ENCODE peak calls at places on chromosomes 3 and 15, in nine cellular contexts. One of them, this sample, is unnamed.

GRCh38 chr3:42731476-42732195 is 29.0 kb upstream of the HHATL start:
- DNase-seq in adipocyte: no peak
- DNase-seq in AG09309: no peak
- DNase-seq in NCI-H1436: no peak
- DNase-seq in HT1080: no peak
- DNase-seq in activated B cell treated with CpG ODN at 0.5 μM for 24 hours: no peak
- DNase-seq in ACHN: no peak
- DNase-seq in IMR-90: no peak
- DNase-seq in endothelial cell: no peak
- DNase-seq in this sample: no peak

GRCh38 chr15:64905119-64905831 is 6.4 kb upstream of the ANKDD1A start:
- DNase-seq in adipocyte: peak; percentile 90
- DNase-seq in AG09309: no peak
- DNase-seq in NCI-H1436: no peak
- DNase-seq in HT1080: no peak
- DNase-seq in activated B cell treated with CpG ODN at 0.5 μM for 24 hours: peak; percentile 78
- DNase-seq in ACHN: peak; percentile 75
- DNase-seq in IMR-90: peak; percentile 60
- DNase-seq in endothelial cell: peak; percentile 89
- DNase-seq in this sample: no peak

GRCh38 chr3:101202640-101203039 is 117.7 kb downstream of the IMPG2 start:
- DNase-seq in adipocyte: no peak
- DNase-seq in AG09309: no peak
- DNase-seq in NCI-H1436: no peak
- DNase-seq in HT1080: no peak
- DNase-seq in activated B cell treated with CpG ODN at 0.5 μM for 24 hours: no peak
- DNase-seq in ACHN: no peak
- DNase-seq in IMR-90: no peak
- DNase-seq in endothelial cell: no peak
- DNase-seq in this sample: no peak

GRCh38 chr15:67547836-67548531 is 5.5 kb downstream of the MAP2K5 start:
- DNase-seq in adipocyte: peak; percentile 57
- DNase-seq in AG09309: no peak
- DNase-seq in NCI-H1436: no peak
- DNase-seq in HT1080: peak; percentile 39
- DNase-seq in activated B cell treated with CpG ODN at 0.5 μM for 24 hours: no peak
- DNase-seq in ACHN: peak; percentile 35
- DNase-seq in IMR-90: peak; percentile 73
- DNase-seq in endothelial cell: no peak
- DNase-seq in this sample: no peak

GRCh38 chr3:157066335-157067071 is 93.4 kb downstream of the CCNL1 start:
- DNase-seq in adipocyte: no peak
- DNase-seq in AG09309: no peak
- DNase-seq in NCI-H1436: no peak
- DNase-seq in HT1080: peak; percentile 68
- DNase-seq in activated B cell treated with CpG ODN at 0.5 μM for 24 hours: no peak
- DNase-seq in ACHN: no peak
- DNase-seq in IMR-90: peak; percentile 98
- DNase-seq in endothelial cell: no peak
- DNase-seq in this sample: no peak

GRCh38 chr15:43370310-43370974 is 401 bp downstream of the ZSCAN29 start:
- DNase-seq in adipocyte: peak; percentile 59
- DNase-seq in AG09309: no peak
- DNase-seq in NCI-H1436: peak; percentile 1
- DNase-seq in HT1080: peak; percentile 19
- DNase-seq in activated B cell treated with CpG ODN at 0.5 μM for 24 hours: no peak
- DNase-seq in ACHN: peak; percentile 20
- DNase-seq in IMR-90: peak; percentile 47
- DNase-seq in endothelial cell: peak; percentile 46
- DNase-seq in this sample: peak; percentile 9

GRCh38 chr3:132347095-132347494 is 29.9 kb downstream of the ACP3 start:
- DNase-seq in adipocyte: peak; percentile 49
- DNase-seq in AG09309: peak; percentile 16
- DNase-seq in NCI-H1436: no peak
- DNase-seq in HT1080: peak; percentile 54
- DNase-seq in activated B cell treated with CpG ODN at 0.5 μM for 24 hours: no peak
- DNase-seq in ACHN: no peak
- DNase-seq in IMR-90: no peak
- DNase-seq in endothelial cell: no peak
- DNase-seq in this sample: no peak

GRCh38 chr3:71723452-71724170 is 1.6 kb downstream of the EIF4E3 start:
- DNase-seq in adipocyte: no peak
- DNase-seq in AG09309: no peak
- DNase-seq in NCI-H1436: no peak
- DNase-seq in HT1080: no peak
- DNase-seq in activated B cell treated with CpG ODN at 0.5 μM for 24 hours: no peak
- DNase-seq in ACHN: no peak
- DNase-seq in IMR-90: no peak
- DNase-seq in endothelial cell: no peak
- DNase-seq in this sample: no peak

GRCh38 chr15:78454992-78455391 is 17.0 kb downstream of the IREB2 start:
- DNase-seq in adipocyte: no peak
- DNase-seq in AG09309: no peak
- DNase-seq in NCI-H1436: no peak
- DNase-seq in HT1080: no peak
- DNase-seq in activated B cell treated with CpG ODN at 0.5 μM for 24 hours: no peak
- DNase-seq in ACHN: no peak
- DNase-seq in IMR-90: no peak
- DNase-seq in endothelial cell: no peak
- DNase-seq in this sample: no peak

GRCh38 chr15:90960316-90961091 is 5.8 kb downstream of the RCCD1 start:
- DNase-seq in adipocyte: no peak
- DNase-seq in AG09309: no peak
- DNase-seq in NCI-H1436: no peak
- DNase-seq in HT1080: no peak
- DNase-seq in activated B cell treated with CpG ODN at 0.5 μM for 24 hours: no peak
- DNase-seq in ACHN: no peak
- DNase-seq in IMR-90: no peak
- DNase-seq in endothelial cell: no peak
- DNase-seq in this sample: no peak

GRCh38 chr3:69385723-69386483 is at the start of gene FRMD4B:
- DNase-seq in adipocyte: peak; percentile 77
- DNase-seq in AG09309: no peak
- DNase-seq in NCI-H1436: no peak
- DNase-seq in HT1080: peak; percentile 62
- DNase-seq in activated B cell treated with CpG ODN at 0.5 μM for 24 hours: no peak
- DNase-seq in ACHN: peak; percentile 36
- DNase-seq in IMR-90: no peak
- DNase-seq in endothelial cell: peak; percentile 71
- DNase-seq in this sample: peak; percentile 67

GRCh38 chr3:172194702-172195392 is 155.5 kb downstream of the FNDC3B start:
- DNase-seq in adipocyte: no peak
- DNase-seq in AG09309: no peak
- DNase-seq in NCI-H1436: peak; percentile 71
- DNase-seq in HT1080: peak; percentile 34
- DNase-seq in activated B cell treated with CpG ODN at 0.5 μM for 24 hours: no peak
- DNase-seq in ACHN: no peak
- DNase-seq in IMR-90: no peak
- DNase-seq in endothelial cell: no peak
- DNase-seq in this sample: peak; percentile 56

GRCh38 chr15:83446417-83446816 is 724 bp upstream of the SH3GL3 start:
- DNase-seq in adipocyte: no peak
- DNase-seq in AG09309: no peak
- DNase-seq in NCI-H1436: no peak
- DNase-seq in HT1080: no peak
- DNase-seq in activated B cell treated with CpG ODN at 0.5 μM for 24 hours: no peak
- DNase-seq in ACHN: no peak
- DNase-seq in IMR-90: no peak
- DNase-seq in endothelial cell: no peak
- DNase-seq in this sample: no peak

GRCh38 chr3:10688548-10689172 is 127.4 kb upstream of the SLC6A11 start:
- DNase-seq in adipocyte: no peak
- DNase-seq in AG09309: no peak
- DNase-seq in NCI-H1436: no peak
- DNase-seq in HT1080: no peak
- DNase-seq in activated B cell treated with CpG ODN at 0.5 μM for 24 hours: no peak
- DNase-seq in ACHN: no peak
- DNase-seq in IMR-90: no peak
- DNase-seq in endothelial cell: no peak
- DNase-seq in this sample: no peak

GRCh38 chr3:112333002-112333385 is at the start of gene CD200:
- DNase-seq in adipocyte: peak; percentile 57
- DNase-seq in AG09309: no peak
- DNase-seq in NCI-H1436: peak; percentile 70
- DNase-seq in HT1080: no peak
- DNase-seq in activated B cell treated with CpG ODN at 0.5 μM for 24 hours: peak; percentile 45
- DNase-seq in ACHN: peak; percentile 7
- DNase-seq in IMR-90: peak; percentile 16
- DNase-seq in endothelial cell: peak; percentile 69
- DNase-seq in this sample: no peak

GRCh38 chr3:69684309-69684981 is 54.8 kb upstream of the MITF start:
- DNase-seq in adipocyte: no peak
- DNase-seq in AG09309: no peak
- DNase-seq in NCI-H1436: no peak
- DNase-seq in HT1080: no peak
- DNase-seq in activated B cell treated with CpG ODN at 0.5 μM for 24 hours: no peak
- DNase-seq in ACHN: no peak
- DNase-seq in IMR-90: no peak
- DNase-seq in endothelial cell: no peak
- DNase-seq in this sample: no peak

GRCh38 chr3:12716605-12717121 is 42.4 kb downstream of the TMEM40 start:
- DNase-seq in adipocyte: peak; percentile 71
- DNase-seq in AG09309: no peak
- DNase-seq in NCI-H1436: no peak
- DNase-seq in HT1080: no peak
- DNase-seq in activated B cell treated with CpG ODN at 0.5 μM for 24 hours: no peak
- DNase-seq in ACHN: no peak
- DNase-seq in IMR-90: peak; percentile 62
- DNase-seq in endothelial cell: no peak
- DNase-seq in this sample: peak; percentile 44

GRCh38 chr15:29934251-29934650 is 112.0 kb upstream of the TJP1 start:
- DNase-seq in adipocyte: peak; percentile 60
- DNase-seq in AG09309: no peak
- DNase-seq in NCI-H1436: no peak
- DNase-seq in HT1080: peak; percentile 92
- DNase-seq in activated B cell treated with CpG ODN at 0.5 μM for 24 hours: no peak
- DNase-seq in ACHN: peak; percentile 41
- DNase-seq in IMR-90: peak; percentile 87
- DNase-seq in endothelial cell: no peak
- DNase-seq in this sample: no peak

GRCh38 chr3:37820213-37820612 is 41.5 kb upstream of the CTDSPL start:
- DNase-seq in adipocyte: no peak
- DNase-seq in AG09309: no peak
- DNase-seq in NCI-H1436: no peak
- DNase-seq in HT1080: no peak
- DNase-seq in activated B cell treated with CpG ODN at 0.5 μM for 24 hours: no peak
- DNase-seq in ACHN: no peak
- DNase-seq in IMR-90: no peak
- DNase-seq in endothelial cell: no peak
- DNase-seq in this sample: no peak

GRCh38 chr15:71743861-71744382 is 66.4 kb upstream of the NR2E3 start:
- DNase-seq in adipocyte: peak; percentile 87
- DNase-seq in AG09309: no peak
- DNase-seq in NCI-H1436: peak; percentile 62
- DNase-seq in HT1080: peak; percentile 51
- DNase-seq in activated B cell treated with CpG ODN at 0.5 μM for 24 hours: no peak
- DNase-seq in ACHN: peak; percentile 61
- DNase-seq in IMR-90: peak; percentile 69
- DNase-seq in endothelial cell: peak; percentile 69
- DNase-seq in this sample: peak; percentile 61

GRCh38 chr3:15064299-15064834 is 748 bp downstream of the MRPS25 start:
- DNase-seq in adipocyte: peak; percentile 67
- DNase-seq in AG09309: no peak
- DNase-seq in NCI-H1436: no peak
- DNase-seq in HT1080: peak; percentile 34
- DNase-seq in activated B cell treated with CpG ODN at 0.5 μM for 24 hours: no peak
- DNase-seq in ACHN: peak; percentile 42
- DNase-seq in IMR-90: peak; percentile 25
- DNase-seq in endothelial cell: no peak
- DNase-seq in this sample: peak; percentile 49

GRCh38 chr3:128459451-128459820 is 7.3 kb downstream of the DNAJB8 start:
- DNase-seq in adipocyte: no peak
- DNase-seq in AG09309: no peak
- DNase-seq in NCI-H1436: no peak
- DNase-seq in HT1080: no peak
- DNase-seq in activated B cell treated with CpG ODN at 0.5 μM for 24 hours: no peak
- DNase-seq in ACHN: no peak
- DNase-seq in IMR-90: no peak
- DNase-seq in endothelial cell: no peak
- DNase-seq in this sample: no peak

GRCh38 chr15:76204916-76205460 is 106.3 kb downstream of the ETFA start:
- DNase-seq in adipocyte: no peak
- DNase-seq in AG09309: no peak
- DNase-seq in NCI-H1436: no peak
- DNase-seq in HT1080: no peak
- DNase-seq in activated B cell treated with CpG ODN at 0.5 μM for 24 hours: no peak
- DNase-seq in ACHN: no peak
- DNase-seq in IMR-90: no peak
- DNase-seq in endothelial cell: no peak
- DNase-seq in this sample: no peak

GRCh38 chr3:139340784-139341183 is 3.0 kb upstream of the MRPS22 start:
- DNase-seq in adipocyte: no peak
- DNase-seq in AG09309: no peak
- DNase-seq in NCI-H1436: no peak
- DNase-seq in HT1080: no peak
- DNase-seq in activated B cell treated with CpG ODN at 0.5 μM for 24 hours: no peak
- DNase-seq in ACHN: no peak
- DNase-seq in IMR-90: no peak
- DNase-seq in endothelial cell: no peak
- DNase-seq in this sample: no peak

This sample was measured in T47D.